ENCODE peak calls at places on chromosomes 1 and 21, in six cellular contexts. One of them, this sample, is unnamed.

GRCh38 chr1:191839891-191840290 is 318.4 kb upstream of the RGS18 start:
- DNase-seq in CD4-positive, alpha-beta T cell: no peak
- DNase-seq in cardiac muscle cell: no peak
- DNase-seq in K562: no peak
- DNase-seq in caudate nucleus: no peak
- DNase-seq in uterus: no peak
- DNase-seq in this sample: no peak

GRCh38 chr1:23799570-23800395 is 771 bp downstream of the GALE start:
- DNase-seq in CD4-positive, alpha-beta T cell: no peak
- DNase-seq in cardiac muscle cell: peak; percentile 63
- DNase-seq in K562: peak; percentile 76
- DNase-seq in caudate nucleus: no peak
- DNase-seq in uterus: peak; percentile 45
- DNase-seq in this sample: no peak

GRCh38 chr1:240706150-240706904 is 94.4 kb upstream of the GREM2 start:
- DNase-seq in CD4-positive, alpha-beta T cell: no peak
- DNase-seq in cardiac muscle cell: no peak
- DNase-seq in K562: no peak
- DNase-seq in caudate nucleus: no peak
- DNase-seq in uterus: no peak
- DNase-seq in this sample: no peak

GRCh38 chr21:29302340-29302991 is 3.7 kb downstream of the BACH1 start:
- DNase-seq in CD4-positive, alpha-beta T cell: no peak
- DNase-seq in cardiac muscle cell: peak; percentile 30
- DNase-seq in K562: no peak
- DNase-seq in caudate nucleus: no peak
- DNase-seq in uterus: no peak
- DNase-seq in this sample: no peak

GRCh38 chr1:222073307-222073995 is 331.6 kb upstream of the DUSP10 start:
- DNase-seq in CD4-positive, alpha-beta T cell: no peak
- DNase-seq in cardiac muscle cell: no peak
- DNase-seq in K562: no peak
- DNase-seq in caudate nucleus: no peak
- DNase-seq in uterus: no peak
- DNase-seq in this sample: no peak

GRCh38 chr1:83860506-83861221 is 138.3 kb downstream of the TTLL7 start:
- DNase-seq in CD4-positive, alpha-beta T cell: peak; percentile 66
- DNase-seq in cardiac muscle cell: peak; percentile 69
- DNase-seq in K562: peak; percentile 52
- DNase-seq in caudate nucleus: peak; percentile 61
- DNase-seq in uterus: peak; percentile 39
- DNase-seq in this sample: peak; percentile 69

GRCh38 chr1:156496211-156496761 is 4.3 kb downstream of the MEF2D start:
- DNase-seq in CD4-positive, alpha-beta T cell: no peak
- DNase-seq in cardiac muscle cell: no peak
- DNase-seq in K562: no peak
- DNase-seq in caudate nucleus: no peak
- DNase-seq in uterus: no peak
- DNase-seq in this sample: no peak

GRCh38 chr1:85344256-85344694 is 67.8 kb upstream of the BCL10 start:
- DNase-seq in CD4-positive, alpha-beta T cell: no peak
- DNase-seq in cardiac muscle cell: peak; percentile 58
- DNase-seq in K562: no peak
- DNase-seq in caudate nucleus: no peak
- DNase-seq in uterus: no peak
- DNase-seq in this sample: no peak

GRCh38 chr1:39540504-39541031 is 36.0 kb downstream of the PABPC4 start:
- DNase-seq in CD4-positive, alpha-beta T cell: no peak
- DNase-seq in cardiac muscle cell: no peak
- DNase-seq in K562: no peak
- DNase-seq in caudate nucleus: peak; percentile 58
- DNase-seq in uterus: peak; percentile 79
- DNase-seq in this sample: no peak

DNA sequence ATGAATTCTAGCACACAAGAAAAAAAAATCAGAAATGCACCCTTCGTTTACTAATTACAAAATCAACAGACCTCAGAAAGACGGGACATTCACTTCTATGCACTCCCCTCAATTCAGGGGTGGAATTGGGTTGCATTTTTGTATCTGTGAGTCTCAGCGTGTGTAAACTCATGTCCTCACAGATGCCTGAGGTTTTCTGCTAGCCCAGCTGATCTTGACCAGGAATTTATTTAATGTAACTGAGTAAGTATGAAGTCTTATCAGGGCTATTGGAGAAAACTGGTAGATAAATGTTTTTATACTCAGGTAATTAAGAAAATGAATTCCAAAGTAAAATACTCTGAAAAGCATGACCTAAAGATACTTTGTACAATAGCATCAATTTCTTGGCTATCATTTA is 167.7 kb downstream of the RUNX1 start:
- DNase-seq in CD4-positive, alpha-beta T cell: no peak
- DNase-seq in cardiac muscle cell: no peak
- DNase-seq in K562: no peak
- DNase-seq in caudate nucleus: no peak
- DNase-seq in uterus: no peak
- DNase-seq in this sample: no peak
- H3K27ac ChIP-seq in CD4-positive, alpha-beta T cell: no peak overlapping the region
- H3K27ac ChIP-seq in cardiac muscle cell: no peak overlapping the region
- H3K27ac ChIP-seq in K562: no peak overlapping the region
- H3K27ac ChIP-seq in caudate nucleus: no peak overlapping the region
- H3K27ac ChIP-seq in uterus: no peak overlapping the region
- H3K27ac ChIP-seq in this sample: no peak overlapping the region

GRCh38 chr1:212565571-212566305 is 42.8 kb upstream of the ATF3 start:
- DNase-seq in CD4-positive, alpha-beta T cell: no peak
- DNase-seq in cardiac muscle cell: no peak
- DNase-seq in K562: no peak
- DNase-seq in caudate nucleus: no peak
- DNase-seq in uterus: no peak
- DNase-seq in this sample: no peak
- H3K27ac ChIP-seq in CD4-positive, alpha-beta T cell: no peak overlapping the region
- H3K27ac ChIP-seq in cardiac muscle cell: no peak overlapping the region
- H3K27ac ChIP-seq in K562: no peak overlapping the region
- H3K27ac ChIP-seq in caudate nucleus: no peak overlapping the region
- H3K27ac ChIP-seq in uterus: peak overlapping the region; percentile 87
- H3K27ac ChIP-seq in this sample: no peak overlapping the region

DNA sequence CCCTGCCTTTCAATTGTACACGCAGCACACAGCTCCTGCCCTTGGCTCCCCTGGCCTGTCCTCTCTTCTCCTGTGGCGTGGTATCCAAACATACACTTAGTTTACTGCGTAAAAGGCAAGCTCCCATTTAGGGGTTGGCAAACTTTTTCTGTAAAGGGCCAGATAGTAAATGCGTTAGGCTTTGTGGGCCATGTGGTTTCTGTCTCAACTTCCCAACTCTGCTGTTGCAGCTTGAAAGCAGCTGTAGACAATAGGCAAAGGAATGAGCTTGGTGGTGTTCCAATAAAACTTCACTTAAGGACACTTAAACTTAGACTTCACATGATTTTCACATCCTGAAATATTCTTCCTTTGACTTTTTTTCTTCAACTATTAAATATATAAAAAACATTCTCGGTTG is 63.3 kb downstream of the RHOU start:
- DNase-seq in CD4-positive, alpha-beta T cell: no peak
- DNase-seq in cardiac muscle cell: no peak
- DNase-seq in K562: no peak
- DNase-seq in caudate nucleus: no peak
- DNase-seq in uterus: no peak
- DNase-seq in this sample: no peak
- H3K27ac ChIP-seq in CD4-positive, alpha-beta T cell: no peak overlapping the region
- H3K27ac ChIP-seq in cardiac muscle cell: no peak overlapping the region
- H3K27ac ChIP-seq in K562: no peak overlapping the region
- H3K27ac ChIP-seq in caudate nucleus: no peak overlapping the region
- H3K27ac ChIP-seq in uterus: peak overlapping the region; percentile 15
- H3K27ac ChIP-seq in this sample: no peak overlapping the region

GRCh38 chr1:44606701-44607281 is 67.5 kb downstream of the TMEM53 start:
- DNase-seq in CD4-positive, alpha-beta T cell: no peak
- DNase-seq in cardiac muscle cell: no peak
- DNase-seq in K562: no peak
- DNase-seq in caudate nucleus: no peak
- DNase-seq in uterus: no peak
- DNase-seq in this sample: no peak

GRCh38 chr1:44605904-44606615 is 68.2 kb downstream of the TMEM53 start:
- DNase-seq in CD4-positive, alpha-beta T cell: no peak
- DNase-seq in cardiac muscle cell: no peak
- DNase-seq in K562: no peak
- DNase-seq in caudate nucleus: no peak
- DNase-seq in uterus: no peak
- DNase-seq in this sample: no peak

GRCh38 chr1:44603718-44604117 is 70.6 kb downstream of the TMEM53 start:
- DNase-seq in CD4-positive, alpha-beta T cell: no peak
- DNase-seq in cardiac muscle cell: no peak
- DNase-seq in K562: no peak
- DNase-seq in caudate nucleus: no peak
- DNase-seq in uterus: no peak
- DNase-seq in this sample: no peak

GRCh38 chr1:44604167-44604955 is 69.9 kb downstream of the TMEM53 start:
- DNase-seq in CD4-positive, alpha-beta T cell: no peak
- DNase-seq in cardiac muscle cell: no peak
- DNase-seq in K562: no peak
- DNase-seq in caudate nucleus: no peak
- DNase-seq in uterus: no peak
- DNase-seq in this sample: no peak

GRCh38 chr1:44602675-44603610 is 71.3 kb downstream of the TMEM53 start:
- DNase-seq in CD4-positive, alpha-beta T cell: no peak
- DNase-seq in cardiac muscle cell: no peak
- DNase-seq in K562: no peak
- DNase-seq in caudate nucleus: no peak
- DNase-seq in uterus: no peak
- DNase-seq in this sample: no peak
- H3K27ac ChIP-seq in CD4-positive, alpha-beta T cell: no peak overlapping the region
- H3K27ac ChIP-seq in cardiac muscle cell: no peak overlapping the region
- H3K27ac ChIP-seq in K562: no peak overlapping the region
- H3K27ac ChIP-seq in caudate nucleus: peak overlapping the region; percentile 38
- H3K27ac ChIP-seq in uterus: no peak overlapping the region
- H3K27ac ChIP-seq in this sample: no peak overlapping the region

DNA sequence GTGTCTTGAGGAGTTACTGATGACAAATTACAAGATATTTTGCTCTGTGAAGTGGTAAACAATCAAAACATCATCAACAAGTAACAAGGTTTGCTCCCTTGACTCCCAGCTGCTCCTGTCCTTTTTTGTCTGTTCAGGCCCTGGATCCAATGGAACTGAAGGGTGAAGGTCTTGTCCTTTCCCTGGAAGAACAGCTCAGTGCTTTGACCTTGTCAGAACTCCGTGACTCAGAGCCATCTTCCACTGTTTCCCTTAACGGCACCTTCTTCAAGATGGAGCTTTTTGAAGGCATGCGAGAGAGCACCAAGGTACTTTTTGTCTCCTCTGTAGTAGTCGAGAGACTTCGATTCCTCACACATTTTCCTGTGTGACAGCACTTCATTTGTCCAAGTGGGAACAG is 29.0 kb downstream of the TRIM45 start:
- DNase-seq in CD4-positive, alpha-beta T cell: no peak
- DNase-seq in cardiac muscle cell: peak; percentile 15
- DNase-seq in K562: no peak
- DNase-seq in caudate nucleus: no peak
- DNase-seq in uterus: no peak
- DNase-seq in this sample: no peak
- H3K27ac ChIP-seq in CD4-positive, alpha-beta T cell: no peak overlapping the region
- H3K27ac ChIP-seq in cardiac muscle cell: peak overlapping the region; percentile 86
- H3K27ac ChIP-seq in K562: peak overlapping the region; percentile 83
- H3K27ac ChIP-seq in caudate nucleus: peak overlapping the region; percentile 79
- H3K27ac ChIP-seq in uterus: peak overlapping the region; percentile 80
- H3K27ac ChIP-seq in this sample: no peak overlapping the region

GRCh38 chr21:44498280-44498964 is 41.6 kb downstream of the KRTAP10-1 start:
- DNase-seq in CD4-positive, alpha-beta T cell: no peak
- DNase-seq in cardiac muscle cell: no peak
- DNase-seq in K562: no peak
- DNase-seq in caudate nucleus: no peak
- DNase-seq in uterus: no peak
- DNase-seq in this sample: no peak

GRCh38 chr21:44496196-44496899 is 41.0 kb downstream of the LRRC3 start:
- DNase-seq in CD4-positive, alpha-beta T cell: no peak
- DNase-seq in cardiac muscle cell: no peak
- DNase-seq in K562: no peak
- DNase-seq in caudate nucleus: no peak
- DNase-seq in uterus: no peak
- DNase-seq in this sample: no peak

GRCh38 chr21:44498965-44499560 is 40.9 kb downstream of the KRTAP10-1 start:
- DNase-seq in CD4-positive, alpha-beta T cell: no peak
- DNase-seq in cardiac muscle cell: no peak
- DNase-seq in K562: no peak
- DNase-seq in caudate nucleus: no peak
- DNase-seq in uterus: no peak
- DNase-seq in this sample: no peak

GRCh38 chr21:44496900-44497550 is 41.7 kb downstream of the LRRC3 start:
- DNase-seq in CD4-positive, alpha-beta T cell: no peak
- DNase-seq in cardiac muscle cell: peak; percentile 38
- DNase-seq in K562: no peak
- DNase-seq in caudate nucleus: no peak
- DNase-seq in uterus: no peak
- DNase-seq in this sample: no peak

DNA sequence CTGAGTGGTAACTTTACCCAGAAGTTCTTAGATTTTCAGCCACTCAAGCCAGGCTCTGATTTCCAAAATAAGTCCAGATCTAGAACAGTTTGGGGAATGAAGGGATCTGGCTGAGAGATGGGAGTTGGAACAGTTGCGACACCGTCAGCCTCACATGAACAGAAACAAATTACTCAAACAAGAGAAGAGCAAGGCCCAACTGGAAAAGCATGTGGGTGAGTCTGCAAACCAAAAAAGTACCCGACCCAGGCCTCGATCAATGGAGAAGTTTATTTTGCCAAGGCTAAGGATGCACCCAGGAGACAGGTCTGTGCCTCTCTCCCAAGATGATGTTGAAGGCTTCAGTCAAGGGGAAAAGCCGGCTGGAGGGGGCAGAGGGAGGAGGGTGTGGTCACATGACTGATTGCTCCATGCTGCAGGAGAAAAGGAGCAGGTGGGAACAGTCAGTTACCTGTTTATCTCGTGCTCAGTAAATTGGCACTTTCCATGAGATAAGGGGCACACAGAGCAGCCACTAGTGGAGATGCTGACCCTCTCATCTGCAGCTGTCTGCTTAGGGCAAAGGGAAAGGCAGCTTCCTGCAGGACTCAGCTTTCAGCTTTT is 42.3 kb downstream of the KRTAP10-1 start:
- DNase-seq in CD4-positive, alpha-beta T cell: no peak
- DNase-seq in cardiac muscle cell: no peak
- DNase-seq in K562: no peak
- DNase-seq in caudate nucleus: no peak
- DNase-seq in uterus: no peak
- DNase-seq in this sample: no peak
- H3K27ac ChIP-seq in CD4-positive, alpha-beta T cell: no peak overlapping the region
- H3K27ac ChIP-seq in cardiac muscle cell: peak overlapping the region; percentile 83
- H3K27ac ChIP-seq in K562: no peak overlapping the region
- H3K27ac ChIP-seq in caudate nucleus: no peak overlapping the region
- H3K27ac ChIP-seq in uterus: no peak overlapping the region
- H3K27ac ChIP-seq in this sample: no peak overlapping the region